ENCODE peak calls at places on chromosome X, in nine cellular contexts. One of them, this sample, is unnamed.
A peak's percentile ranks its signal among the peaks of the same experiment; 100 is the strongest.

GRCh38 chrX:49042581-49043219 is 457 bp downstream of the TFE3 start:
- DNase-seq in OCI-LY7: no peak
- DNase-seq in mucosa of descending colon: peak; percentile 26
- DNase-seq in neural crest cell: no peak
- DNase-seq in MCF 10A: no peak
- DNase-seq in fibroblast of mammary gland: no peak
- DNase-seq in colonic mucosa: no peak
- DNase-seq in glutamatergic neuron: no peak
- DNase-seq in fibroblast of pulmonary artery: no peak
- DNase-seq in this sample: no peak

GRCh38 chrX:40504801-40505605 is 75.8 kb upstream of the ATP6AP2 start:
- DNase-seq in MCF 10A: peak; percentile 7
- DNase-seq in glutamatergic neuron: no peak
- DNase-seq in OCI-LY7: no peak
- DNase-seq in fibroblast of mammary gland: peak; percentile 50
- DNase-seq in neural crest cell: no peak
- DNase-seq in mucosa of descending colon: peak; percentile 2
- DNase-seq in colonic mucosa: no peak
- DNase-seq in fibroblast of pulmonary artery: peak; percentile 50
- DNase-seq in this sample: no peak

GRCh38 chrX:80879916-80880315 is 70.2 kb upstream of the BRWD3 start:
- DNase-seq in glutamatergic neuron: no peak
- DNase-seq in neural crest cell: no peak
- DNase-seq in MCF 10A: peak; percentile 14
- DNase-seq in mucosa of descending colon: no peak
- DNase-seq in fibroblast of mammary gland: no peak
- DNase-seq in fibroblast of pulmonary artery: no peak
- DNase-seq in colonic mucosa: no peak
- DNase-seq in OCI-LY7: no peak
- DNase-seq in this sample: no peak

GRCh38 chrX:41722220-41722619 is 1.8 kb upstream of the GPR82 start:
- DNase-seq in mucosa of descending colon: no peak
- DNase-seq in neural crest cell: no peak
- DNase-seq in OCI-LY7: no peak
- DNase-seq in colonic mucosa: no peak
- DNase-seq in glutamatergic neuron: no peak
- DNase-seq in fibroblast of pulmonary artery: no peak
- DNase-seq in fibroblast of mammary gland: no peak
- DNase-seq in MCF 10A: no peak
- DNase-seq in this sample: no peak

GRCh38 chrX:21975827-21976226 is 35.3 kb downstream of the SMS start:
- DNase-seq in neural crest cell: no peak
- DNase-seq in fibroblast of pulmonary artery: peak; percentile 80
- DNase-seq in mucosa of descending colon: no peak
- DNase-seq in fibroblast of mammary gland: peak; percentile 76
- DNase-seq in OCI-LY7: no peak
- DNase-seq in MCF 10A: peak; percentile 36
- DNase-seq in glutamatergic neuron: no peak
- DNase-seq in colonic mucosa: no peak
- DNase-seq in this sample: no peak

GRCh38 chrX:153738056-153738605 is 13.5 kb downstream of the ABCD1 start:
- DNase-seq in colonic mucosa: no peak
- DNase-seq in OCI-LY7: no peak
- DNase-seq in mucosa of descending colon: no peak
- DNase-seq in glutamatergic neuron: no peak
- DNase-seq in neural crest cell: no peak
- DNase-seq in fibroblast of mammary gland: no peak
- DNase-seq in MCF 10A: no peak
- DNase-seq in fibroblast of pulmonary artery: no peak
- DNase-seq in this sample: no peak

GRCh38 chrX:71514367-71515038 is 18.4 kb upstream of the OGT start:
- DNase-seq in colonic mucosa: no peak
- DNase-seq in glutamatergic neuron: no peak
- DNase-seq in fibroblast of pulmonary artery: no peak
- DNase-seq in mucosa of descending colon: peak; percentile 15
- DNase-seq in neural crest cell: no peak
- DNase-seq in OCI-LY7: no peak
- DNase-seq in MCF 10A: no peak
- DNase-seq in fibroblast of mammary gland: no peak
- DNase-seq in this sample: no peak

GRCh38 chrX:150880808-150881165 is 17.7 kb downstream of the CD99L2 start:
- DNase-seq in colonic mucosa: no peak
- DNase-seq in fibroblast of pulmonary artery: no peak
- DNase-seq in neural crest cell: no peak
- DNase-seq in OCI-LY7: no peak
- DNase-seq in MCF 10A: no peak
- DNase-seq in mucosa of descending colon: no peak
- DNase-seq in fibroblast of mammary gland: no peak
- DNase-seq in glutamatergic neuron: no peak
- DNase-seq in this sample: no peak

GRCh38 chrX:19642517-19643109 is 127.3 kb upstream of the MAP3K15 start:
- DNase-seq in neural crest cell: no peak
- DNase-seq in OCI-LY7: no peak
- DNase-seq in MCF 10A: no peak
- DNase-seq in glutamatergic neuron: no peak
- DNase-seq in fibroblast of pulmonary artery: no peak
- DNase-seq in fibroblast of mammary gland: no peak
- DNase-seq in mucosa of descending colon: no peak
- DNase-seq in colonic mucosa: no peak
- DNase-seq in this sample: no peak

GRCh38 chrX:11180571-11180970 is 69.4 kb downstream of the HCCS start:
- DNase-seq in MCF 10A: peak; percentile 11
- DNase-seq in colonic mucosa: no peak
- DNase-seq in glutamatergic neuron: no peak
- DNase-seq in OCI-LY7: no peak
- DNase-seq in neural crest cell: no peak
- DNase-seq in mucosa of descending colon: peak; percentile 4
- DNase-seq in fibroblast of pulmonary artery: no peak
- DNase-seq in fibroblast of mammary gland: peak; percentile 42
- DNase-seq in this sample: no peak

GRCh38 chrX:120759685-120760084 is 116.0 kb downstream of the CT47B1 start:
- DNase-seq in OCI-LY7: peak; percentile 58
- DNase-seq in neural crest cell: no peak
- DNase-seq in glutamatergic neuron: no peak
- DNase-seq in MCF 10A: no peak
- DNase-seq in fibroblast of pulmonary artery: no peak
- DNase-seq in fibroblast of mammary gland: no peak
- DNase-seq in colonic mucosa: no peak
- DNase-seq in mucosa of descending colon: no peak
- DNase-seq in this sample: no peak

GRCh38 chrX:102858826-102859627 is 78.0 kb upstream of the RAB40AL start:
- DNase-seq in colonic mucosa: no peak
- DNase-seq in MCF 10A: no peak
- DNase-seq in fibroblast of mammary gland: no peak
- DNase-seq in mucosa of descending colon: peak; percentile 1
- DNase-seq in fibroblast of pulmonary artery: no peak
- DNase-seq in neural crest cell: no peak
- DNase-seq in glutamatergic neuron: peak; percentile 21
- DNase-seq in OCI-LY7: no peak
- DNase-seq in this sample: no peak

GRCh38 chrX:120301497-120301896 is 9.8 kb downstream of the TMEM255A start:
- DNase-seq in colonic mucosa: no peak
- DNase-seq in OCI-LY7: no peak
- DNase-seq in fibroblast of pulmonary artery: no peak
- DNase-seq in mucosa of descending colon: no peak
- DNase-seq in neural crest cell: no peak
- DNase-seq in fibroblast of mammary gland: no peak
- DNase-seq in MCF 10A: no peak
- DNase-seq in glutamatergic neuron: no peak
- DNase-seq in this sample: no peak

GRCh38 chrX:39065051-39065871 is 264.0 kb downstream of the MID1IP1 start:
- DNase-seq in neural crest cell: peak; percentile 4
- DNase-seq in fibroblast of pulmonary artery: no peak
- DNase-seq in MCF 10A: no peak
- DNase-seq in fibroblast of mammary gland: no peak
- DNase-seq in mucosa of descending colon: peak; percentile 2
- DNase-seq in glutamatergic neuron: peak; percentile 15
- DNase-seq in colonic mucosa: no peak
- DNase-seq in OCI-LY7: no peak
- DNase-seq in this sample: no peak

GRCh38 chrX:72025236-72025770 is 106.4 kb downstream of the RTL5 start:
- DNase-seq in neural crest cell: no peak
- DNase-seq in MCF 10A: no peak
- DNase-seq in fibroblast of pulmonary artery: no peak
- DNase-seq in colonic mucosa: peak; percentile 10
- DNase-seq in mucosa of descending colon: no peak
- DNase-seq in OCI-LY7: no peak
- DNase-seq in fibroblast of mammary gland: no peak
- DNase-seq in glutamatergic neuron: no peak
- DNase-seq in this sample: no peak

GRCh38 chrX:39869846-39870601 is 227.7 kb downstream of the BCOR start:
- DNase-seq in fibroblast of pulmonary artery: peak; percentile 52
- DNase-seq in fibroblast of mammary gland: peak; percentile 55
- DNase-seq in mucosa of descending colon: no peak
- DNase-seq in colonic mucosa: no peak
- DNase-seq in MCF 10A: peak; percentile 79
- DNase-seq in glutamatergic neuron: no peak
- DNase-seq in OCI-LY7: no peak
- DNase-seq in neural crest cell: no peak
- DNase-seq in this sample: no peak

DNA sequence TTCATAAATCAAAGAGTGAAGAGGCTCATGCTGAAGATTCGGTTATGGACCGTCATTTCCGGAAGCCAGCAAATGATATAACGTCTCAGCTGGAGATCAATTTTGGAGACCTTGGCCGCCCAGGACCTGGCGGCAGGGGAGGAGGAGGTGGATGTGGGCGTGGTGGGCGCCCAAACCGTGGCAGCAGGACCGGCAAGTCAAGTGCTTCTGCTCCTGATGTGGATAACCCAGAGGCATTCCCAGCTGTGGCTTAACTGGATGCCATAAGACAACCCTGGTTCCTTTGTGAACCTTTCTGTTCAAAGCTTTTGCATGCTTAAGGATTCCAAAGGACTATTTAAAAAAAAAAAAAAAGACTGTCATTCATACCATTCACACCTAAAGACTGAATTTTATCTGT is 44.0 kb upstream of the EFNB1 start:
- DNase-seq in fibroblast of pulmonary artery: no peak
- DNase-seq in colonic mucosa: no peak
- DNase-seq in OCI-LY7: no peak
- DNase-seq in fibroblast of mammary gland: no peak
- DNase-seq in neural crest cell: no peak
- DNase-seq in glutamatergic neuron: no peak
- DNase-seq in mucosa of descending colon: no peak
- DNase-seq in MCF 10A: no peak
- DNase-seq in this sample: no peak
- TF ChIP-seq CTCF in fibroblast of pulmonary artery: no peak
- TF ChIP-seq CTCF in colonic mucosa: no peak
- TF ChIP-seq CTCF in OCI-LY7: no peak
- TF ChIP-seq CTCF in fibroblast of mammary gland: no peak
- TF ChIP-seq CTCF in neural crest cell: no peak
- TF ChIP-seq CTCF in glutamatergic neuron: no peak
- TF ChIP-seq CTCF in mucosa of descending colon: no peak
- TF ChIP-seq CTCF in MCF 10A: no peak
- TF ChIP-seq CTCF in this sample: no peak

GRCh38 chrX:106039920-106040319 is 1.4 kb upstream of the SERPINA7 start:
- DNase-seq in OCI-LY7: no peak
- DNase-seq in fibroblast of mammary gland: peak; percentile 1
- DNase-seq in MCF 10A: peak; percentile 52
- DNase-seq in neural crest cell: no peak
- DNase-seq in mucosa of descending colon: peak; percentile 20
- DNase-seq in colonic mucosa: peak; percentile 19
- DNase-seq in glutamatergic neuron: no peak
- DNase-seq in fibroblast of pulmonary artery: peak; percentile 8
- DNase-seq in this sample: no peak
- TF ChIP-seq CTCF in OCI-LY7: peak; percentile 22
- TF ChIP-seq CTCF in fibroblast of mammary gland: peak; percentile 29
- TF ChIP-seq CTCF in MCF 10A: peak; percentile 43
- TF ChIP-seq CTCF in neural crest cell: peak; percentile 43
- TF ChIP-seq CTCF in mucosa of descending colon: no peak
- TF ChIP-seq CTCF in colonic mucosa: peak; percentile 38
- TF ChIP-seq CTCF in glutamatergic neuron: peak; percentile 14
- TF ChIP-seq CTCF in fibroblast of pulmonary artery: peak; percentile 32
- TF ChIP-seq CTCF in this sample: peak; percentile 33

GRCh38 chrX:133214316-133214715 is 3.8 kb downstream of the TFDP3 start:
- DNase-seq in mucosa of descending colon: no peak
- DNase-seq in fibroblast of mammary gland: peak; percentile 66
- DNase-seq in fibroblast of pulmonary artery: no peak
- DNase-seq in OCI-LY7: no peak
- DNase-seq in colonic mucosa: no peak
- DNase-seq in glutamatergic neuron: no peak
- DNase-seq in neural crest cell: no peak
- DNase-seq in MCF 10A: no peak
- DNase-seq in this sample: no peak

GRCh38 chrX:133218329-133218728 is at the start of gene TFDP3:
- DNase-seq in fibroblast of mammary gland: no peak
- DNase-seq in MCF 10A: no peak
- DNase-seq in neural crest cell: no peak
- DNase-seq in glutamatergic neuron: no peak
- DNase-seq in colonic mucosa: no peak
- DNase-seq in OCI-LY7: no peak
- DNase-seq in fibroblast of pulmonary artery: no peak
- DNase-seq in mucosa of descending colon: no peak
- DNase-seq in this sample: no peak

GRCh38 chrX:133215017-133215416 is 3.1 kb downstream of the TFDP3 start:
- DNase-seq in mucosa of descending colon: no peak
- DNase-seq in fibroblast of mammary gland: no peak
- DNase-seq in OCI-LY7: no peak
- DNase-seq in glutamatergic neuron: no peak
- DNase-seq in fibroblast of pulmonary artery: no peak
- DNase-seq in colonic mucosa: no peak
- DNase-seq in neural crest cell: no peak
- DNase-seq in MCF 10A: no peak
- DNase-seq in this sample: no peak

DNA sequence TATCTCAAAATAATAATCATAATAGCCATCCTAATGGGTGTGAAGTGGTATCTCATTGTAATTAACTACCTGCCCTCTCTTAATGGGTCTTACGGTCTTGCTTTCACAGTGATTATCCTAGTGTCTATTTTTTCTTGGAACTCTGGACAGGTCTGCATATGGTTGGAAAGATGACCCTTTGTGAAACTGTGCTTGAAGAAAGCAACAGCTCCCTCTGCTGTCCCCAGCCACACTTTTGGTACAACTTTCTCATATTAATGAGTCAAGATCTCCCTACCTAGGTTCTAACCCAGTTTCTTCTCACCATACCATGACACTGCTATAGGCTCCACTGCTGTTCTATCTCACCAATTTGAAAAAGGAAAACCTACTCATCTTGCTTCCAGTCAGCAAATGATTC is 2.4 kb downstream of the TFDP3 start:
- DNase-seq in fibroblast of pulmonary artery: no peak
- DNase-seq in glutamatergic neuron: peak; percentile 15
- DNase-seq in MCF 10A: peak; percentile 54
- DNase-seq in colonic mucosa: peak; percentile 27
- DNase-seq in neural crest cell: peak; percentile 20
- DNase-seq in fibroblast of mammary gland: peak; percentile 31
- DNase-seq in mucosa of descending colon: peak; percentile 49
- DNase-seq in OCI-LY7: peak; percentile 0
- DNase-seq in this sample: peak; percentile 38
- TF ChIP-seq CTCF in fibroblast of pulmonary artery: no peak
- TF ChIP-seq CTCF in glutamatergic neuron: no peak
- TF ChIP-seq CTCF in MCF 10A: peak; percentile 28
- TF ChIP-seq CTCF in colonic mucosa: peak; percentile 22
- TF ChIP-seq CTCF in neural crest cell: peak; percentile 62
- TF ChIP-seq CTCF in fibroblast of mammary gland: peak; percentile 43
- TF ChIP-seq CTCF in mucosa of descending colon: no peak
- TF ChIP-seq CTCF in OCI-LY7: peak; percentile 42
- TF ChIP-seq CTCF in this sample: peak; percentile 54

DNA sequence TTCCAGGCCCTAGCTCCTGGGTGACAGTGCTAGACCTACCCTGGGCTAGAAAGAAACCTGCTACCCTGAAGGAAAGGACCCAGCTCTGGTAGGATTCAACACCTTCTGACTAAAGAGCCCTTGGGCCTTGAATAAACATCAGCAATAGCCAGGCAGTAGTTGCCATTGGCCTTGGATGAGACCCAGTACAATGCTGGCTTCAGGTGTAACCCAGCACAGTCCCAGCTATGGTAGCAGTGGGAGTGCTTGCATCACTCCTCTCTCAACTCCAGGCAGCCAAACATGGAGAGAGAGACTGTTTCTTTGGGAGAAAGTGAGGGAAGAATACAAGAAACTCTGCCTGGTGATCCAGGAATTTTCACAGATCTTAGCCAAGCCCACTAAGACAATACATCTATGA is 73.5 kb upstream of the CXorf66 start:
- DNase-seq in fibroblast of mammary gland: no peak
- DNase-seq in neural crest cell: no peak
- DNase-seq in colonic mucosa: no peak
- DNase-seq in MCF 10A: no peak
- DNase-seq in glutamatergic neuron: no peak
- DNase-seq in fibroblast of pulmonary artery: no peak
- DNase-seq in OCI-LY7: no peak
- DNase-seq in mucosa of descending colon: no peak
- DNase-seq in this sample: no peak
- TF ChIP-seq CTCF in fibroblast of mammary gland: no peak
- TF ChIP-seq CTCF in neural crest cell: no peak
- TF ChIP-seq CTCF in colonic mucosa: no peak
- TF ChIP-seq CTCF in MCF 10A: no peak
- TF ChIP-seq CTCF in glutamatergic neuron: no peak
- TF ChIP-seq CTCF in fibroblast of pulmonary artery: no peak
- TF ChIP-seq CTCF in OCI-LY7: no peak
- TF ChIP-seq CTCF in mucosa of descending colon: no peak
- TF ChIP-seq CTCF in this sample: no peak

This sample was measured in nephron progenitor cell.